ENCODE peak calls at places on chromosomes 2 and 18, in four cellular contexts. K is right cardiac atrium; S is effector memory CD4-positive, alpha-beta T cell; L is iPS DF 6.9. H is an unnamed sample.

GRCh38 chr2:145379934-145380333 is 860.0 kb upstream of the ZEB2 start:
- DNase-seq in K (no peak), S (no peak), L (no peak), H (no peak)

GRCh38 chr2:8154936-8155335 is 526.9 kb upstream of the ID2 start:
- DNase-seq in K (no peak), S (no peak), L (no peak), H (no peak)

GRCh38 chr18:48947583-48947982 is 3.2 kb downstream of the SMAD7 start:
- DNase-seq in K (peak), S (no peak), L (no peak), H (no peak)

GRCh38 chr2:74514368-74515270 is at the start of gene TLX2:
- DNase-seq in K (no peak), S (no peak), L (no peak), H (no peak)

GRCh38 chr2:151774506-151774905 is 40.2 kb upstream of the NEB start:
- DNase-seq in K (no peak), S (no peak), L (no peak), H (no peak)

GRCh38 chr2:230067990-230068657 is 600 bp downstream of the SLC16A14 start:
- DNase-seq in K (peak), S (no peak), L (peak), H (peak)

GRCh38 chr2:149585317-149585885 is 2.2 kb downstream of the MMADHC start:
- DNase-seq in K (no peak), S (no peak), L (no peak), H (no peak)

GRCh38 chr2:46091004-46091403 is 206.2 kb upstream of the EPAS1 start:
- DNase-seq in K (no peak), S (no peak), L (no peak), H (no peak)

GRCh38 chr2:1659951-1660565 is 84.3 kb downstream of the PXDN start:
- DNase-seq in K (no peak), S (no peak), L (no peak), H (no peak)

GRCh38 chr2:107349329-107349728 is 463.4 kb upstream of the ST6GAL2 start:
- DNase-seq in K (no peak), S (no peak), L (no peak), H (no peak)

GRCh38 chr2:45261746-45262145 is 252.5 kb upstream of the SIX2 start:
- DNase-seq in K (no peak), S (no peak), L (no peak), H (no peak)

GRCh38 chr2:215746507-215747243 is 266.7 kb downstream of the MREG start:
- DNase-seq in K (no peak), S (no peak), L (no peak), H (no peak)

GRCh38 chr2:204187513-204188088 is 251.0 kb downstream of the ICOS start:
- DNase-seq in K (no peak), S (no peak), L (no peak), H (no peak)

DNA sequence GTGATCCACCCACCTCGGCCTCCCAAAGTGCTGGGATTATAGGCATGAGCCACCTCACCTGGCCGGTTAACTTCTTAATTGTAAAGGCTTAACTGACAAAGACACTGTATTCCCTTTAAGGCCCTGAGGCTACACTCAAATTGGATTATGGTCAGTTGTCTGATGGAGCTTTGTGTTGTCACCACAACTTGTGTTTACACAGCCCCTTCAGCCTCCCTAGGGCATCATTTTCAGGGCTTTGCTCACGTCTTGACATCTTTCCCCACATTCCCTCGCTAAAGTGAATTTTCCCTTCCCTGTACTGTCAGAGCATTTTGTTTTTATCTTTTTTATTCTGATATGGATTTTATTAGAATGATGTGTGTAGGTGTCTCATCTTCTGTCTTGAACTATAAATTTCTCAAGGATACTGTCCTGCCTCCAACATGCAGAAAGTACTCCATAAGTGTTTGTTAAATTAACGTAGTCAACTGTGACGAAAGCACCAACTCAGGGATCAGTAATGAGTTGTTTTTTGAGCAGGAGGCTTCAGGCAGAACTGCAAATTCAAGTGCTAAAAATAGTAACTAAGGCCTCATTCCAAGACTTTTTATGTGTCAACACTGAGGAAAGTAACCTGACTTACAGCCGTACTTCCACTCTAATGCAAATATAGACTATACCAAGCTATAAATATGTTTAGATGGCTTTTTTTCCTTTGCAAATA is 77.1 kb upstream of the NARS1 start:
- DNase-seq in K (no peak), S (no peak), L (no peak), H (no peak)
- H3K27ac ChIP-seq in K (no peak), S (no peak), L (no peak), H (no peak)

GRCh38 chr2:119288576-119288975 is 64.9 kb downstream of the STEAP3 start:
- DNase-seq in K (no peak), S (no peak), L (no peak), H (no peak)
- H3K27ac ChIP-seq in K (no peak), S (no peak), L (no peak), H (no peak)

DNA sequence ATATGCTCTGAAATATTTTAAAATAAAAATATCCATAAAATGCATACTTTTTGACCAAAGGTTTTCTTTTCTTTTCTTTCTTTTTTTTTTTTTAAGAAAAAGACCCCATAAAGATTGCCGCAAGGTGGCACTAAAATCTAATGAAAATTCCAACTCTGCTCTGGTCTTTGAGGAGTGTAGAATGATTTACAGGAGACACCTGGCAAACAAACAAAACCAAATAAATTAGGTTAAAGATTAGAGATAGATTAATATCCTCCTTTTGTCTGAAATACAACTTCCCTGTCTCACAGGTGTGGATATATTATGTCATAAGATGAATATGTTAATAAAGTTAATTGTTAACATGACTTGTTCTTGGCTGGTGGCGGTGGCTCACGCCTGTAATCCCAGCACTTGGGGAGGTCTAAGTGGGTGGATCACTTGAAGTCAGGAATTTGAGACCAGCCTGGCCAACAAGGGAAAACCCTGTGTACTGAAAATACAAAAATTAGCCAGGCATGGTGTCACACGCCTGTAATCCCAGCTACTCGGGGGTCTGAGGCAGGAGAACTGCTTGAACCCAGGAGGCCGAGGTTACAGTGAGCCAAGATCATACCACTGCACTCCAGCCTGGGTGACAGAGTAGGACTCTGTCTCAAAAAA is 3.5 kb upstream of the RHOB start:
- DNase-seq in K (no peak), S (no peak), L (no peak), H (no peak)
- H3K27ac ChIP-seq in K (peak), S (no peak), L (no peak), H (no peak)

DNA sequence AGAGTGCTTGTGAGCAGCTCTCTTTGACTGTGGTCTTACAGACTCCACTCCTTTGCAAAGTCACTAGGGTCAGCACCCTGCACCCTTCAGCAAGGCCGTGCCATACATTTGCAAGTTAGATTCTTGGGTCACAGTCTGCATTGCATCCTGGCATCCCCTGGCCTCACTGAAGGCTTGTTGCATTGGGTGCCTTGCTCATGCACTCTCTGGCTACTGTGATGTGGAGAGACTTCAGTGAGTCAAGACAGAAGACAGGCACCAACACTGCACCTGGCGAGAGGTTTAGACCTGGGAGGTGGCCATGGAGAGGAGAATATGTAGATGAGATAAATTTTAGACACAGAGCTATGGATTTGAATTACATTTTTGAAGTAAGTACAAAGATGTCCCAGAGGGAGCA is 146.4 kb upstream of the COPS8 start:
- DNase-seq in K (no peak), S (no peak), L (no peak), H (no peak)
- H3K27ac ChIP-seq in K (no peak), S (no peak), L (no peak), H (no peak)

H was measured in substantia nigra.